ENCODE peak calls at places on chromosomes 12 and 14, in eight cellular contexts. E, P, A, O, R, V, Z and Q are unnamed samples.

GRCh38 chr12:40105265-40105514 is 691 bp downstream of the SLC2A13 start:
- DNase-seq in V (no peak), E (peak; percentile 0), R (no peak), O (no peak), Z (no peak), A (peak; percentile 20), P (peak; percentile 73), Q (peak; percentile 30)

GRCh38 chr14:102917469-102918211 is 4.8 kb upstream of the AMN start:
- DNase-seq in R (peak; percentile 73), A (peak; percentile 39), E (peak; percentile 17), Z (peak; percentile 49), O (peak; percentile 7), P (peak; percentile 77), V (peak; percentile 58), Q (peak; percentile 70)

GRCh38 chr14:100417466-100417865 is 94.3 kb downstream of the SLC25A47 start:
- DNase-seq in V (no peak), P (peak; percentile 61), O (no peak), E (peak; percentile 93), Z (peak; percentile 94), R (peak; percentile 81), A (peak; percentile 88), Q (no peak)

GRCh38 chr14:92553456-92553855 is 39.9 kb downstream of the RIN3 start:
- DNase-seq in E (peak; percentile 67), O (no peak), V (no peak), Z (peak; percentile 71), R (no peak), P (no peak), A (peak; percentile 63), Q (no peak)

GRCh38 chr12:106984588-106985137 is 2.3 kb downstream of the MTERF2 start:
- DNase-seq in E (no peak), A (no peak), O (no peak), Z (no peak), P (no peak), R (no peak), V (no peak), Q (no peak)

GRCh38 chr12:11707535-11707934 is 58.1 kb downstream of the ETV6 start:
- DNase-seq in P (no peak), V (no peak), E (no peak), Z (no peak), R (no peak), O (no peak), A (no peak), Q (no peak)

GRCh38 chr12:124847113-124847512 is 16.6 kb downstream of the SCARB1 start:
- DNase-seq in Z (no peak), A (no peak), E (no peak), R (no peak), V (no peak), P (no peak), O (no peak), Q (no peak)

GRCh38 chr12:97756066-97756701 is 293.6 kb downstream of the RMST start:
- DNase-seq in A (no peak), R (no peak), E (no peak), V (no peak), Z (no peak), O (no peak), P (no peak), Q (no peak)

GRCh38 chr14:105478624-105479305 is 4.1 kb downstream of the CRIP2 start:
- DNase-seq in P (no peak), O (no peak), R (peak; percentile 64), V (no peak), Z (no peak), E (no peak), A (no peak), Q (no peak)

GRCh38 chr12:116257213-116257612 is 20.3 kb downstream of the MED13L start:
- DNase-seq in E (no peak), V (no peak), P (no peak), A (no peak), R (peak; percentile 77), O (no peak), Z (no peak), Q (no peak)

GRCh38 chr12:1855241-1855640 is 34.9 kb downstream of the LRTM2 start:
- DNase-seq in Z (no peak), E (no peak), P (no peak), V (no peak), O (no peak), R (no peak), A (peak; percentile 17), Q (no peak)

GRCh38 chr14:105472496-105472991 is 2.1 kb upstream of the CRIP2 start:
- DNase-seq in R (no peak), A (no peak), O (no peak), P (no peak), E (no peak), V (no peak), Z (no peak), Q (no peak)

GRCh38 chr12:89343127-89343526 is 9.2 kb downstream of the DUSP6 start:
- DNase-seq in O (no peak), R (no peak), E (peak; percentile 19), P (peak; percentile 84), V (no peak), A (peak; percentile 60), Z (peak; percentile 40), Q (peak; percentile 22)

GRCh38 chr14:87186745-87187144 is 806.2 kb downstream of the GALC start:
- DNase-seq in E (no peak), A (no peak), P (no peak), R (peak; percentile 18), V (no peak), O (no peak), Z (no peak), Q (no peak)